ENCODE peak calls at places on chromosomes 6 and 20, in five cellular contexts. One of them, this sample, is unnamed.

GRCh38 chr20:7503501-7503900 is 436.8 kb downstream of the HAO1 start:
- DNase-seq in GM12891: no peak
- DNase-seq in SK-N-SH: no peak
- DNase-seq in K562: no peak
- DNase-seq in GM12878: no peak
- DNase-seq in this sample: no peak

GRCh38 chr6:162728177-162728571 is 400 bp downstream of the PACRG start:
- DNase-seq in SK-N-SH: no peak
- DNase-seq in K562: no peak
- DNase-seq in GM12891: no peak
- DNase-seq in GM12878: no peak
- DNase-seq in this sample: no peak

GRCh38 chr6:53100561-53100960 is 35.4 kb downstream of the FBXO9 start:
- DNase-seq in GM12878: no peak
- DNase-seq in SK-N-SH: no peak
- DNase-seq in GM12891: no peak
- DNase-seq in K562: no peak
- DNase-seq in this sample: no peak

GRCh38 chr6:113825776-113826175 is 31.4 kb upstream of the MARCKS start:
- DNase-seq in GM12878: no peak
- DNase-seq in K562: no peak
- DNase-seq in SK-N-SH: peak
- DNase-seq in GM12891: no peak
- DNase-seq in this sample: no peak

GRCh38 chr6:33384581-33385020 is 7.0 kb upstream of the KIFC1 start:
- DNase-seq in GM12878: no peak
- DNase-seq in GM12891: no peak
- DNase-seq in K562: peak
- DNase-seq in SK-N-SH: no peak
- DNase-seq in this sample: no peak

GRCh38 chr20:63107449-63108200 is 100.9 kb upstream of the BHLHE23 start:
- DNase-seq in GM12891: no peak
- DNase-seq in K562: no peak
- DNase-seq in SK-N-SH: no peak
- DNase-seq in GM12878: no peak
- DNase-seq in this sample: no peak

GRCh38 chr20:19784511-19785172 is 26.6 kb downstream of the RIN2 start:
- DNase-seq in SK-N-SH: peak
- DNase-seq in K562: peak
- DNase-seq in GM12891: peak
- DNase-seq in GM12878: peak
- DNase-seq in this sample: no peak

GRCh38 chr6:158060447-158061360 is 79.0 kb downstream of the SYNJ2 start:
- DNase-seq in SK-N-SH: peak
- DNase-seq in GM12891: no peak
- DNase-seq in K562: no peak
- DNase-seq in GM12878: no peak
- DNase-seq in this sample: no peak

DNA sequence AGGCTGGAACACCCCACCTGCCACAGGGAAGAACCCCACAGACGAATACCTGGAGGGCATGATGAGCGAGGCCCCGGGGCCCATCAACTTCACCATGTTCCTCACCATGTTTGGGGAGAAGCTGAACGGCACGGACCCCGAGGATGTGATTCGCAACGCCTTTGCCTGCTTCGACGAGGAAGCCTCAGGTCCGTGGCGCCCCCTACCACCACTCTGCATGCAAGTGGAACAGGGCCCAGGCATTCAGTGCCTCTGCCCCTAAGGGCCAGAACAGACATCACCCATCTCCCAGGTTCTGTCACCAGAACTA is 6.6 kb downstream of the MYL9 start:
- DNase-seq in GM12878: no peak
- DNase-seq in GM12891: no peak
- DNase-seq in SK-N-SH: peak
- DNase-seq in K562: peak
- DNase-seq in this sample: no peak
- TF ChIP-seq TAF1 in GM12878: no peak
- TF ChIP-seq TAF1 in GM12891: no peak
- TF ChIP-seq TAF1 in SK-N-SH: no peak
- TF ChIP-seq TAF1 in K562: no peak
- TF ChIP-seq TAF1 in this sample: no peak

GRCh38 chr6:70280462-70280861 is 22.4 kb downstream of the COL9A1 start:
- DNase-seq in SK-N-SH: peak
- DNase-seq in GM12878: no peak
- DNase-seq in GM12891: no peak
- DNase-seq in K562: no peak
- DNase-seq in this sample: no peak

GRCh38 chr6:70282906-70283461 is 19.9 kb downstream of the COL9A1 start:
- DNase-seq in SK-N-SH: peak
- DNase-seq in GM12878: no peak
- DNase-seq in GM12891: no peak
- DNase-seq in K562: no peak
- DNase-seq in this sample: no peak

GRCh38 chr6:70274338-70274737 is 28.5 kb downstream of the COL9A1 start:
- DNase-seq in GM12891: no peak
- DNase-seq in SK-N-SH: no peak
- DNase-seq in K562: no peak
- DNase-seq in GM12878: no peak
- DNase-seq in this sample: no peak

GRCh38 chr6:70281923-70282902 is 20.7 kb downstream of the COL9A1 start:
- DNase-seq in GM12891: no peak
- DNase-seq in K562: peak
- DNase-seq in SK-N-SH: peak
- DNase-seq in GM12878: no peak
- DNase-seq in this sample: no peak

DNA sequence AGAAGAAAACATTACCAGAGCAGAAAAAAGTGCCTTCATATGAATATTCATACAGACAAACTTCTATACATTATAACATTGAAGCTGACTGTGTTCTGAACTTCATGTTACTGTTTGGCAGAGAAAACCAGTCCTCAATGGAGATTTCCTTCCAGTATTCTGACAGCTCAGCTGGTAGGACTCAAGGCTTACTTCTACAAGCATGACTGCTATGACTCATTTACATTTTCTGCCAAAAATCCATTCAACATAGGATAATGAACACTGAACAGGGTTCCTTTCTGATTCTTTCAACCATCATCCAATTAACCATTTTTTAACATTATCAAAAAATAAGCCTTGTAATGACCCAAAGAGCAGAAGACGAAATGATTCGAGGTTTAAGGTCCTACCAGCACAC is 25.4 kb downstream of the COL9A1 start:
- DNase-seq in GM12878: no peak
- DNase-seq in K562: no peak
- DNase-seq in GM12891: no peak
- DNase-seq in SK-N-SH: no peak
- DNase-seq in this sample: no peak
- TF ChIP-seq TAF1 in GM12878: no peak
- TF ChIP-seq TAF1 in K562: no peak
- TF ChIP-seq TAF1 in GM12891: no peak
- TF ChIP-seq TAF1 in SK-N-SH: no peak
- TF ChIP-seq TAF1 in this sample: no peak

DNA sequence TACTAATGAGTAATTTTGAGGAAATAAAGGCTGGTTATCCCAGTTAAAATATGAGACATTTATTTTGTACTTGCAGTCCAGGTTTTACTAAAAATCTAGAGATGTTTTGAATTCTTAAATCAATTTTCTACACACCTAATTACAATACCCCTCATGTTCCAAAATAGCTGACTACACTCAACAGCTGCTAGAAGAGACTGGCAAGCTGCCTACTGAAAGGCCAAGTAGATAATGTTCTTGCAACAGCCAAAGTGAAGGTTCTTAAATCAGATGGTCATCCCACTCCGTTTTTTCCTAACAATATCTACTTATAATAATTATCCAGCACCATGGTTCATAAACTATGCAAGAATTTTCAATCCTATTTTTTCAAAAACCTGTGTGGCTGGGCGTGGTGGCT is 69.0 kb downstream of the DTNBP1 start:
- DNase-seq in GM12878: no peak
- DNase-seq in K562: no peak
- DNase-seq in SK-N-SH: no peak
- DNase-seq in GM12891: no peak
- DNase-seq in this sample: no peak
- TF ChIP-seq TAF1 in GM12878: no peak
- TF ChIP-seq TAF1 in K562: no peak
- TF ChIP-seq TAF1 in SK-N-SH: no peak
- TF ChIP-seq TAF1 in GM12891: no peak
- TF ChIP-seq TAF1 in this sample: no peak

GRCh38 chr6:169990095-169991030 is 238.9 kb downstream of the ERMARD start:
- DNase-seq in GM12891: peak
- DNase-seq in K562: no peak
- DNase-seq in SK-N-SH: no peak
- DNase-seq in GM12878: no peak
- DNase-seq in this sample: no peak
- TF ChIP-seq TAF1 in GM12891: no peak
- TF ChIP-seq TAF1 in K562: no peak
- TF ChIP-seq TAF1 in SK-N-SH: no peak
- TF ChIP-seq TAF1 in GM12878: no peak
- TF ChIP-seq TAF1 in this sample: no peak

This sample was measured in GM12892.